ENCODE peak calls at places on chromosome X, in seven cellular contexts. D is body of pancreas, O is ovary, W is breast epithelium, Z is H1, E is HCT116, Q is IMR-90. S is an unnamed sample.

GRCh38 chrX:100609591-100609990 is 24.9 kb downstream of the TNMD start:
- DNase-seq in D (no peak), O (no peak), W (no peak), Z (no peak), E (no peak), Q (no peak), S (no peak)

GRCh38 chrX:154333116-154333515 is 37.5 kb downstream of the TKTL1 start:
- DNase-seq in D (no peak), O (no peak), W (no peak), Z (no peak), E (no peak), Q (no peak), S (no peak)

GRCh38 chrX:152070186-152070585 is 68.2 kb downstream of the MAGEA10 start:
- DNase-seq in D (no peak), O (no peak), W (no peak), Z (no peak), E (no peak), Q (no peak), S (no peak)

GRCh38 chrX:101617211-101618191 is at the start of gene ARMCX6:
- DNase-seq in D (peak; percentile 69), O (peak; percentile 83), W (peak; percentile 69), Z (peak; percentile 65), E (peak; percentile 40), Q (peak; percentile 77), S (peak; percentile 12)

GRCh38 chrX:133905305-133905704 is 80.1 kb downstream of the GPC3 start:
- DNase-seq in D (no peak), O (no peak), W (no peak), Z (no peak), E (no peak), Q (no peak), S (no peak)

GRCh38 chrX:73851014-73852009 is 288.3 kb downstream of the CHIC1 start:
- DNase-seq in D (no peak), O (peak; percentile 86), W (no peak), Z (no peak), E (no peak), Q (peak; percentile 96), S (peak; percentile 61)

GRCh38 chrX:150408561-150408960 is 45.4 kb downstream of the MAMLD1 start:
- DNase-seq in D (no peak), O (peak; percentile 52), W (no peak), Z (no peak), E (no peak), Q (peak; percentile 23), S (no peak)

GRCh38 chrX:103464774-103465117 is 54.5 kb downstream of the RAB40A start:
- DNase-seq in D (peak; percentile 78), O (peak; percentile 75), W (peak; percentile 61), Z (peak; percentile 85), E (peak; percentile 21), Q (peak; percentile 72), S (no peak)

GRCh38 chrX:131778269-131779218 is 234.7 kb downstream of the OR13H1 start:
- DNase-seq in D (no peak), O (peak; percentile 77), W (no peak), Z (no peak), E (no peak), Q (peak; percentile 76), S (peak; percentile 7)

GRCh38 chrX:41381685-41382084 is 47.7 kb downstream of the DDX3X start:
- DNase-seq in D (no peak), O (no peak), W (no peak), Z (no peak), E (peak; percentile 56), Q (peak; percentile 90), S (no peak)

GRCh38 chrX:15202458-15203177 is 67.3 kb downstream of the ASB9 start:
- DNase-seq in D (no peak), O (no peak), W (no peak), Z (no peak), E (no peak), Q (no peak), S (no peak)

GRCh38 chrX:86148024-86148511 is at the start of gene DACH2:
- DNase-seq in D (peak; percentile 77), O (peak; percentile 88), W (peak; percentile 67), Z (peak; percentile 71), E (no peak), Q (peak; percentile 74), S (no peak)

GRCh38 chrX:13048265-13048664 is 3.8 kb upstream of the FAM9C start:
- DNase-seq in D (no peak), O (no peak), W (no peak), Z (no peak), E (no peak), Q (peak; percentile 65), S (no peak)

GRCh38 chrX:20140410-20140809 is 1.2 kb downstream of the EIF1AX start:
- DNase-seq in D (no peak), O (no peak), W (no peak), Z (no peak), E (no peak), Q (no peak), S (no peak)

GRCh38 chrX:21373637-21374162 is 518 bp upstream of the CNKSR2 start:
- DNase-seq in D (peak; percentile 12), O (peak; percentile 20), W (no peak), Z (no peak), E (no peak), Q (no peak), S (no peak)

GRCh38 chrX:30296408-30297254 is 12.6 kb downstream of the NR0B1 start:
- DNase-seq in D (no peak), O (no peak), W (no peak), Z (no peak), E (no peak), Q (no peak), S (no peak)

GRCh38 chrX:102863735-102864134 is 73.3 kb upstream of the RAB40AL start:
- DNase-seq in D (peak; percentile 86), O (peak; percentile 78), W (peak; percentile 81), Z (peak; percentile 86), E (peak; percentile 39), Q (peak; percentile 74), S (no peak)

GRCh38 chrX:152725409-152725808 is 8.1 kb downstream of the CSAG1 start:
- DNase-seq in D (no peak), O (no peak), W (no peak), Z (no peak), E (no peak), Q (no peak), S (no peak)

GRCh38 chrX:24225265-24225664 is 75.7 kb downstream of the ZFX start:
- DNase-seq in D (no peak), O (no peak), W (no peak), Z (no peak), E (no peak), Q (no peak), S (no peak)

GRCh38 chrX:27918799-27919198 is 62.5 kb downstream of the DCAF8L1 start:
- DNase-seq in D (peak; percentile 13), O (no peak), W (no peak), Z (no peak), E (peak; percentile 7), Q (peak; percentile 4), S (no peak)

GRCh38 chrX:110006826-110007375 is 4.0 kb downstream of the TMEM164 start:
- DNase-seq in D (peak; percentile 13), O (no peak), W (no peak), Z (no peak), E (no peak), Q (peak; percentile 19), S (no peak)

GRCh38 chrX:122739770-122740169 is 444.3 kb upstream of the GRIA3 start:
- DNase-seq in D (no peak), O (no peak), W (no peak), Z (no peak), E (no peak), Q (no peak), S (no peak)

GRCh38 chrX:135520553-135521404 is at the start of gene INTS6L:
- DNase-seq in D (peak; percentile 75), O (peak; percentile 78), W (peak; percentile 74), Z (peak; percentile 70), E (peak; percentile 67), Q (peak; percentile 88), S (peak; percentile 64)
- TF ChIP-seq POLR2A in D (peak; percentile 97), O (peak; percentile 87), W (peak; percentile 78), Z (peak; percentile 95), E (peak; percentile 83), Q (peak; percentile 97), S (no peak)

GRCh38 chrX:8868906-8869305 is 67.7 kb upstream of the FAM9A start:
- DNase-seq in D (no peak), O (no peak), W (no peak), Z (no peak), E (no peak), Q (peak; percentile 46), S (no peak)
- TF ChIP-seq CTCF in D (no peak), O (no peak), W (peak; percentile 18), Z (no peak), E (no peak), Q (peak; percentile 48), S (no peak)

DNA sequence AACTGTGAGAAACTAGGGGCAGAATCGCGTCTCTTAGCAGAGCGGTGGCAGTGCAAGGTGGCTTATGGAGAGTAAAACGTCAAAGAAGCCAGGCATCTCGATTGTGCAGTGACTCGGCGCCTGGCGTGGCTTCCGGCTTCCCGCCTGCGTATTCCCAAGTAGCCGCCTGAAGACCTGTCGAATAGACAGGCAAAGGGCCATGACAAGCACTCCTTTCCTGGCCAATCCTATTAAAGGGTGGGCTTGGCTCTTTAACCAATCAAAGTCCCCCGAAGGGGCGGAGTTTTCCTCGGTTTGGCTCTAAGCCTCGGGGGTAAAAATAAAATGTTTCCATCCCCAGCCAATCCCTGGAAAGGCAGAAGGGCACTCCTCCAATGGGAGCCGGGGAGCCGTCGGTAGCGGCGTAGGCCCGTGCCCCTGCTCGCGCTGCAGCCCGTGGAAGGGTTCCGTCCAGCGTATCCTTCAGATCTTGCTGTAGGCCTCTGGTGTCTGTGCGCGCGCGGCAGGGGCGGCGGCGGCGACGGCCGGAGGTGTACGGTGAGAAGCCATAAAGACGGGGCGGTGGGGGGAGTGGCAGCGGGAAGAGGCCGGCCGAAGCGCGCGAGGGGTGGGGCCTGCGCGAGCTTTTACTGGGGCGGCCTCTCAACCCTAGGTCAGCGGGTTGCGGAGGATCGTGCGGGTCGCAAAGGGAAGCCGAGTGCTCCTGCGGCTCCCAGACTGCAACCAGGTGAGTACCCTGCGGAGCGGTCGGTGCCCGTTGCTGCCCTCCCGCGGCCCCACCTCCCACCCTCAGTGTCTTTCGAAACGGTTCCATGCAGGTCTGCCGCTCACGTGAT is at the start of gene KANTR:
- DNase-seq in D (peak; percentile 88), O (peak; percentile 85), W (peak; percentile 77), Z (peak; percentile 76), E (peak; percentile 90), Q (peak; percentile 93), S (peak; percentile 54)
- TF ChIP-seq POLR2A in D (peak; percentile 85), O (peak; percentile 63), W (no peak), Z (peak; percentile 15), E (no peak), Q (no peak), S (peak; percentile 55)

GRCh38 chrX:18896680-18897544 is 87.0 kb downstream of the PHKA2 start:
- DNase-seq in D (no peak), O (no peak), W (no peak), Z (no peak), E (no peak), Q (no peak), S (no peak)

GRCh38 chrX:18893536-18893935 is 90.4 kb downstream of the PHKA2 start:
- DNase-seq in D (no peak), O (no peak), W (no peak), Z (no peak), E (no peak), Q (no peak), S (no peak)

GRCh38 chrX:18897611-18898010 is 86.3 kb downstream of the PHKA2 start:
- DNase-seq in D (no peak), O (no peak), W (no peak), Z (no peak), E (no peak), Q (no peak), S (no peak)

GRCh38 chrX:18894156-18894555 is 89.8 kb downstream of the PHKA2 start:
- DNase-seq in D (no peak), O (no peak), W (no peak), Z (no peak), E (no peak), Q (no peak), S (no peak)

GRCh38 chrX:18895157-18895952 is 88.6 kb downstream of the PHKA2 start:
- DNase-seq in D (no peak), O (no peak), W (no peak), Z (no peak), E (no peak), Q (peak; percentile 37), S (no peak)
- TF ChIP-seq CTCF in D (no peak), O (no peak), W (no peak), Z (no peak), E (no peak), Q (peak; percentile 33), S (peak; percentile 40)

S was measured in esophagus squamous epithelium.